ENCODE peak calls at places on chromosomes 13 and 19, in ten cellular contexts. F is Right ventricle myocardium superior; J is GM12892; R is heart right ventricle; I is activated CD4-positive, alpha-beta T cell treated with anti-CD3 and anti-CD28 coated beads for 36 hours; V is uterus; L is fibroblast of mammary gland; E is SW480; H is epithelial cell of prostate; G is T-helper 17 cell. C is an unnamed sample.

GRCh38 chr13:97133955-97134354 is 88.2 kb upstream of the MBNL2 start:
- DNase-seq in F (no peak), E (no peak), H (no peak), L (no peak), V (no peak), R (no peak), J (no peak), I (no peak), G (no peak), C (no peak)

GRCh38 chr19:52190679-52191293 is 934 bp downstream of the PPP2R1A start:
- DNase-seq in J (no peak), F (peak; percentile 55), V (peak; percentile 21), G (no peak), H (no peak), R (peak; percentile 32), E (peak; percentile 41), L (peak; percentile 55), I (no peak), C (no peak)

GRCh38 chr13:99419591-99420243 is 81.6 kb upstream of the TM9SF2 start:
- DNase-seq in V (no peak), G (no peak), E (no peak), J (no peak), I (no peak), R (no peak), H (no peak), F (no peak), L (no peak), C (no peak)

GRCh38 chr13:101996906-101997408 is 404.9 kb downstream of the FGF14 start:
- DNase-seq in J (no peak), H (no peak), E (no peak), I (no peak), L (no peak), F (no peak), V (no peak), R (no peak), G (no peak), C (no peak)

GRCh38 chr19:56076413-56076998 is 44.6 kb downstream of the ZNF787 start:
- DNase-seq in H (no peak), I (peak; percentile 62), F (no peak), E (peak; percentile 67), V (peak; percentile 44), J (no peak), G (no peak), R (no peak), L (peak; percentile 57), C (no peak)

GRCh38 chr19:57435062-57435978 is at the start of gene ZNF749:
- DNase-seq in I (peak; percentile 97), R (peak; percentile 95), V (peak; percentile 96), F (peak; percentile 98), E (peak; percentile 99), H (peak; percentile 96), G (peak; percentile 88), L (peak; percentile 98), J (peak; percentile 81), C (peak; percentile 97)

GRCh38 chr13:57552441-57552840 is 79.1 kb upstream of the PCDH17 start:
- DNase-seq in L (no peak), G (no peak), F (no peak), I (no peak), H (no peak), R (no peak), E (no peak), J (no peak), V (no peak), C (no peak)

GRCh38 chr13:48891586-48891985 is 84.1 kb upstream of the FNDC3A start:
- DNase-seq in F (no peak), G (no peak), H (peak; percentile 44), E (peak; percentile 13), I (peak; percentile 15), J (no peak), R (no peak), L (peak; percentile 91), V (no peak), C (no peak)

GRCh38 chr19:53511933-53512374 is 26.0 kb upstream of the ZNF331 start:
- DNase-seq in H (peak; percentile 24), E (peak; percentile 48), I (peak; percentile 71), L (peak; percentile 54), J (no peak), F (peak; percentile 64), G (peak; percentile 17), R (peak; percentile 45), V (peak; percentile 56), C (no peak)

GRCh38 chr19:50422397-50423278 is 3.9 kb downstream of the SPIB start:
- DNase-seq in J (no peak), L (no peak), F (no peak), R (no peak), E (no peak), H (no peak), V (no peak), G (no peak), I (no peak), C (no peak)